ENCODE peak calls at places on chromosomes 3 and 15, in six cellular contexts. F is activated effector memory CD4-positive, alpha-beta T cell treated with anti-CD3 and anti-CD28 coated beads, Interleukin-2, amount 50 U/mL, for 16 hours; X is activated CD8-positive, alpha-beta memory T cell treated with anti-CD3 and anti-CD28 coated beads, Interleukin-2, amount 10 ng/mL, durations not matched to agents 7 days and 5 days; R is left ventricle myocardium superior; H is T-cell; M is NCI-H2107. Y is an unnamed sample.
A peak's percentile ranks its signal among the peaks of the same experiment; 100 is the strongest.

GRCh38 chr3:125593991-125594574 is 1.2 kb downstream of the OSBPL11 start:
- DNase-seq in F (no peak), X (no peak), R (no peak), H (no peak), M (no peak), Y (no peak)

GRCh38 chr15:69893863-69894262 is 203.9 kb downstream of the TLE3 start:
- DNase-seq in F (no peak), X (no peak), R (peak; percentile 46), H (no peak), M (no peak), Y (no peak)

GRCh38 chr3:46405301-46406079 is 1.4 kb downstream of the CCR5AS start:
- DNase-seq in F (no peak), X (no peak), R (no peak), H (no peak), M (no peak), Y (no peak)

GRCh38 chr15:31390777-31391486 is 64.3 kb downstream of the KLF13 start:
- DNase-seq in F (peak; percentile 34), X (peak; percentile 39), R (no peak), H (no peak), M (no peak), Y (no peak)

GRCh38 chr3:9703736-9704342 is at the start of gene CPNE9:
- DNase-seq in F (no peak), X (no peak), R (no peak), H (no peak), M (no peak), Y (no peak)

GRCh38 chr3:189139631-189140030 is 32.1 kb upstream of the TPRG1 start:
- DNase-seq in F (no peak), X (no peak), R (no peak), H (no peak), M (no peak), Y (no peak)

GRCh38 chr3:52800079-52800478 is 5.5 kb downstream of the ITIH3 start:
- DNase-seq in F (no peak), X (no peak), R (no peak), H (no peak), M (no peak), Y (no peak)

GRCh38 chr3:72887723-72888545 is at the start of gene GXYLT2:
- DNase-seq in F (no peak), X (no peak), R (peak; percentile 79), H (no peak), M (no peak), Y (no peak)

GRCh38 chr15:71302861-71303410 is 187.7 kb downstream of the THSD4 start:
- DNase-seq in F (no peak), X (no peak), R (no peak), H (no peak), M (no peak), Y (no peak)

GRCh38 chr15:24899367-24899766 is 55.4 kb upstream of the SNRPN start:
- DNase-seq in F (no peak), X (no peak), R (no peak), H (no peak), M (no peak), Y (no peak)

GRCh38 chr15:75452364-75452967 is 976 bp upstream of the SIN3A start:
- DNase-seq in F (peak; percentile 92), X (peak; percentile 92), R (peak; percentile 92), H (peak; percentile 74), M (peak; percentile 20), Y (peak; percentile 72)

GRCh38 chr15:69141286-69141701 is 19.1 kb upstream of the GLCE start:
- DNase-seq in F (no peak), X (no peak), R (no peak), H (no peak), M (no peak), Y (no peak)

GRCh38 chr3:147977001-147977400 is 567.8 kb downstream of the ZIC1 start:
- DNase-seq in F (no peak), X (no peak), R (no peak), H (no peak), M (no peak), Y (no peak)

GRCh38 chr15:79540551-79540950 is 108.4 kb downstream of the MINAR1 start:
- DNase-seq in F (no peak), X (no peak), R (no peak), H (no peak), M (no peak), Y (no peak)

GRCh38 chr3:184261270-184262165 is at the start of gene CAMK2N2:
- DNase-seq in F (peak; percentile 85), X (peak; percentile 64), R (peak; percentile 64), H (no peak), M (peak; percentile 92), Y (no peak)

GRCh38 chr3:115517457-115518050 is 105.8 kb upstream of the GAP43 start:
- DNase-seq in F (no peak), X (no peak), R (no peak), H (no peak), M (no peak), Y (no peak)

GRCh38 chr3:46866720-46867549 is 3.7 kb upstream of the MYL3 start:
- DNase-seq in F (peak; percentile 94), X (peak; percentile 81), R (peak; percentile 95), H (peak; percentile 76), M (no peak), Y (peak; percentile 52)

GRCh38 chr3:45884368-45885201 is 1.8 kb upstream of the CCR9 start:
- DNase-seq in F (peak; percentile 67), X (no peak), R (no peak), H (no peak), M (no peak), Y (no peak)

GRCh38 chr15:91224750-91225380 is 124.8 kb downstream of the SV2B start:
- DNase-seq in F (no peak), X (no peak), R (no peak), H (no peak), M (peak; percentile 8), Y (no peak)

GRCh38 chr15:76945494-76945893 is 13.9 kb downstream of the RCN2 start:
- DNase-seq in F (no peak), X (no peak), R (no peak), H (no peak), M (no peak), Y (no peak)

GRCh38 chr15:100438570-100438969 is 90.2 kb downstream of the CERS3 start:
- DNase-seq in F (no peak), X (no peak), R (peak; percentile 88), H (peak; percentile 38), M (no peak), Y (no peak)

GRCh38 chr3:117688583-117688982 is 979.0 kb downstream of the TUSC7 start:
- DNase-seq in F (no peak), X (no peak), R (no peak), H (no peak), M (no peak), Y (no peak)

GRCh38 chr3:13535905-13536304 is 13.0 kb upstream of the FBLN2 start:
- DNase-seq in F (no peak), X (no peak), R (no peak), H (no peak), M (no peak), Y (no peak)

GRCh38 chr15:41951571-41951970 is 20.8 kb downstream of the EHD4 start:
- DNase-seq in F (no peak), X (no peak), R (no peak), H (no peak), M (no peak), Y (no peak)

GRCh38 chr3:40876496-40876895 is 322.8 kb upstream of the CTNNB1 start:
- DNase-seq in F (no peak), X (no peak), R (no peak), H (no peak), M (no peak), Y (no peak)

GRCh38 chr3:95088464-95088863 is 1025.6 kb downstream of the NSUN3 start:
- DNase-seq in F (no peak), X (no peak), R (no peak), H (no peak), M (no peak), Y (no peak)

GRCh38 chr3:123328851-123329635 is 119.8 kb downstream of the ADCY5 start:
- DNase-seq in F (peak; percentile 91), X (peak; percentile 77), R (peak; percentile 88), H (peak; percentile 54), M (peak; percentile 58), Y (peak; percentile 44)

GRCh38 chr3:132382267-132382666 is 35.0 kb upstream of the DNAJC13 start:
- DNase-seq in F (no peak), X (no peak), R (no peak), H (no peak), M (no peak), Y (no peak)

GRCh38 chr3:55698826-55699225 is 211.7 kb upstream of the WNT5A start:
- DNase-seq in F (no peak), X (no peak), R (no peak), H (no peak), M (no peak), Y (no peak)